ENCODE peak calls at places on chromosome 11, in ten cellular contexts. One of them, this sample, is unnamed.

GRCh38 chr11:111205622-111206385 is 39.7 kb upstream of the POU2AF2 start:
- DNase-seq in adrenal gland: no peak
- DNase-seq in nucleus accumbens: no peak
- DNase-seq in Calu3: no peak
- DNase-seq in effector CD4-positive, alpha-beta T cell: no peak
- DNase-seq in uterus: no peak
- DNase-seq in T-cell: no peak
- DNase-seq in glutamatergic neuron: no peak
- DNase-seq in HFFc6: peak; percentile 13
- DNase-seq in astrocyte of the spinal cord: no peak
- DNase-seq in this sample: no peak

GRCh38 chr11:65479184-65480145 is 19.4 kb upstream of the MALAT1 start:
- DNase-seq in Calu3: no peak
- DNase-seq in nucleus accumbens: peak; percentile 69
- DNase-seq in effector CD4-positive, alpha-beta T cell: no peak
- DNase-seq in HFFc6: peak; percentile 93
- DNase-seq in adrenal gland: peak; percentile 74
- DNase-seq in T-cell: no peak
- DNase-seq in astrocyte of the spinal cord: peak; percentile 84
- DNase-seq in glutamatergic neuron: peak; percentile 43
- DNase-seq in uterus: peak; percentile 92
- DNase-seq in this sample: peak; percentile 61

GRCh38 chr11:15113381-15113780 is 1.3 kb upstream of the INSC start:
- DNase-seq in HFFc6: no peak
- DNase-seq in glutamatergic neuron: no peak
- DNase-seq in nucleus accumbens: no peak
- DNase-seq in adrenal gland: no peak
- DNase-seq in T-cell: no peak
- DNase-seq in effector CD4-positive, alpha-beta T cell: no peak
- DNase-seq in astrocyte of the spinal cord: no peak
- DNase-seq in Calu3: no peak
- DNase-seq in uterus: no peak
- DNase-seq in this sample: no peak

GRCh38 chr11:13375798-13376197 is 87.2 kb downstream of the BTBD10 start:
- DNase-seq in astrocyte of the spinal cord: no peak
- DNase-seq in nucleus accumbens: no peak
- DNase-seq in uterus: no peak
- DNase-seq in effector CD4-positive, alpha-beta T cell: no peak
- DNase-seq in adrenal gland: no peak
- DNase-seq in Calu3: no peak
- DNase-seq in glutamatergic neuron: no peak
- DNase-seq in T-cell: no peak
- DNase-seq in HFFc6: no peak
- DNase-seq in this sample: no peak

GRCh38 chr11:45335434-45335833 is 49.3 kb upstream of the SYT13 start:
- DNase-seq in HFFc6: no peak
- DNase-seq in Calu3: no peak
- DNase-seq in adrenal gland: no peak
- DNase-seq in nucleus accumbens: no peak
- DNase-seq in uterus: no peak
- DNase-seq in astrocyte of the spinal cord: no peak
- DNase-seq in effector CD4-positive, alpha-beta T cell: no peak
- DNase-seq in T-cell: no peak
- DNase-seq in glutamatergic neuron: no peak
- DNase-seq in this sample: no peak

GRCh38 chr11:128195057-128195751 is 392.2 kb downstream of the ETS1 start:
- DNase-seq in T-cell: peak; percentile 49
- DNase-seq in effector CD4-positive, alpha-beta T cell: peak; percentile 22
- DNase-seq in nucleus accumbens: no peak
- DNase-seq in astrocyte of the spinal cord: no peak
- DNase-seq in HFFc6: no peak
- DNase-seq in Calu3: no peak
- DNase-seq in glutamatergic neuron: no peak
- DNase-seq in adrenal gland: no peak
- DNase-seq in uterus: no peak
- DNase-seq in this sample: no peak

GRCh38 chr11:68968306-68969255 is 12.2 kb downstream of the MRGPRD start:
- DNase-seq in HFFc6: peak; percentile 11
- DNase-seq in T-cell: no peak
- DNase-seq in uterus: peak; percentile 14
- DNase-seq in glutamatergic neuron: peak; percentile 2
- DNase-seq in adrenal gland: no peak
- DNase-seq in Calu3: no peak
- DNase-seq in astrocyte of the spinal cord: no peak
- DNase-seq in nucleus accumbens: no peak
- DNase-seq in effector CD4-positive, alpha-beta T cell: no peak
- DNase-seq in this sample: no peak

GRCh38 chr11:116707250-116707649 is 65.5 kb downstream of the BUD13 start:
- DNase-seq in T-cell: no peak
- DNase-seq in HFFc6: no peak
- DNase-seq in adrenal gland: no peak
- DNase-seq in glutamatergic neuron: no peak
- DNase-seq in effector CD4-positive, alpha-beta T cell: no peak
- DNase-seq in Calu3: peak; percentile 34
- DNase-seq in nucleus accumbens: no peak
- DNase-seq in astrocyte of the spinal cord: no peak
- DNase-seq in uterus: no peak
- DNase-seq in this sample: peak; percentile 59

GRCh38 chr11:77109236-77110019 is 6.8 kb downstream of the OMP start:
- DNase-seq in adrenal gland: peak; percentile 71
- DNase-seq in HFFc6: peak; percentile 33
- DNase-seq in Calu3: no peak
- DNase-seq in glutamatergic neuron: peak; percentile 38
- DNase-seq in effector CD4-positive, alpha-beta T cell: no peak
- DNase-seq in T-cell: no peak
- DNase-seq in astrocyte of the spinal cord: peak; percentile 39
- DNase-seq in nucleus accumbens: no peak
- DNase-seq in uterus: no peak
- DNase-seq in this sample: no peak

GRCh38 chr11:57321388-57321995 is 3.3 kb downstream of the TNKS1BP1 start:
- DNase-seq in glutamatergic neuron: no peak
- DNase-seq in uterus: no peak
- DNase-seq in T-cell: no peak
- DNase-seq in nucleus accumbens: no peak
- DNase-seq in effector CD4-positive, alpha-beta T cell: no peak
- DNase-seq in adrenal gland: no peak
- DNase-seq in Calu3: no peak
- DNase-seq in HFFc6: no peak
- DNase-seq in astrocyte of the spinal cord: no peak
- DNase-seq in this sample: no peak

GRCh38 chr11:73389134-73389525 is 12.9 kb downstream of the RELT start:
- DNase-seq in adrenal gland: no peak
- DNase-seq in HFFc6: no peak
- DNase-seq in uterus: no peak
- DNase-seq in T-cell: no peak
- DNase-seq in Calu3: no peak
- DNase-seq in nucleus accumbens: no peak
- DNase-seq in astrocyte of the spinal cord: no peak
- DNase-seq in glutamatergic neuron: no peak
- DNase-seq in effector CD4-positive, alpha-beta T cell: no peak
- DNase-seq in this sample: no peak

GRCh38 chr11:90171359-90171758 is 36.9 kb downstream of the NAALAD2 start:
- DNase-seq in glutamatergic neuron: no peak
- DNase-seq in Calu3: no peak
- DNase-seq in nucleus accumbens: no peak
- DNase-seq in effector CD4-positive, alpha-beta T cell: no peak
- DNase-seq in adrenal gland: no peak
- DNase-seq in astrocyte of the spinal cord: no peak
- DNase-seq in uterus: no peak
- DNase-seq in HFFc6: no peak
- DNase-seq in T-cell: no peak
- DNase-seq in this sample: no peak

GRCh38 chr11:120125005-120125404 is 12.9 kb downstream of the TRIM29 start:
- DNase-seq in effector CD4-positive, alpha-beta T cell: no peak
- DNase-seq in nucleus accumbens: no peak
- DNase-seq in T-cell: no peak
- DNase-seq in uterus: no peak
- DNase-seq in adrenal gland: peak; percentile 95
- DNase-seq in HFFc6: peak; percentile 79
- DNase-seq in Calu3: no peak
- DNase-seq in astrocyte of the spinal cord: peak; percentile 10
- DNase-seq in glutamatergic neuron: no peak
- DNase-seq in this sample: no peak

GRCh38 chr11:71251159-71251721 is 1.1 kb downstream of the SHANK2 start:
- DNase-seq in adrenal gland: no peak
- DNase-seq in HFFc6: no peak
- DNase-seq in astrocyte of the spinal cord: no peak
- DNase-seq in effector CD4-positive, alpha-beta T cell: no peak
- DNase-seq in nucleus accumbens: no peak
- DNase-seq in T-cell: no peak
- DNase-seq in glutamatergic neuron: no peak
- DNase-seq in Calu3: peak; percentile 29
- DNase-seq in uterus: no peak
- DNase-seq in this sample: peak; percentile 17